ENCODE peak calls at places on chromosomes 13 and 19, in ten cellular contexts. Y is cardiac fibroblast; X is T-helper 2 cell; V is ecto neural progenitor cell; M is fibroblast of lung; U is aorta; C is AG10803; G is HL-60; L is activated naive CD8-positive, alpha-beta T cell treated with anti-CD3 and anti-CD28 coated beads, Interleukin-2, amount 50 U/mL, for 24 hours; D is endodermal cell. H is an unnamed sample.

GRCh38 chr19:47275866-47276461 is 1.3 kb downstream of the INAFM1 start:
- DNase-seq in Y (peak), X (no peak), V (no peak), M (peak), U (peak), C (peak), G (no peak), L (no peak), D (peak), H (peak)

GRCh38 chr19:55554302-55554701 is 9.0 kb upstream of the SBK3 start:
- DNase-seq in Y (no peak), X (no peak), V (no peak), M (no peak), U (no peak), C (no peak), G (no peak), L (no peak), D (no peak), H (no peak)

GRCh38 chr19:9046694-9047093 is 36.5 kb upstream of the MUC16 start:
- DNase-seq in Y (no peak), X (no peak), V (no peak), M (no peak), U (no peak), C (no peak), G (no peak), L (no peak), D (no peak), H (no peak)

GRCh38 chr13:57353831-57354230 is 186.8 kb downstream of the PRR20E start:
- DNase-seq in Y (no peak), X (no peak), V (no peak), M (no peak), U (no peak), C (no peak), G (no peak), L (no peak), D (no peak), H (no peak)

GRCh38 chr19:15421136-15421535 is 2.3 kb upstream of the AKAP8L start:
- DNase-seq in Y (no peak), X (no peak), V (no peak), M (peak), U (no peak), C (no peak), G (no peak), L (no peak), D (no peak), H (no peak)

GRCh38 chr19:42540071-42540553 is 11.8 kb upstream of the CEACAM1 start:
- DNase-seq in Y (no peak), X (no peak), V (peak), M (peak), U (peak), C (no peak), G (no peak), L (no peak), D (peak), H (no peak)

GRCh38 chr13:40963927-40964326 is 55.2 kb downstream of the ELF1 start:
- DNase-seq in Y (peak), X (no peak), V (no peak), M (peak), U (no peak), C (peak), G (no peak), L (no peak), D (no peak), H (no peak)

GRCh38 chr13:90171649-90172048 is 1175.8 kb upstream of the MIR17HG start:
- DNase-seq in Y (no peak), X (no peak), V (no peak), M (peak), U (no peak), C (peak), G (no peak), L (no peak), D (no peak), H (no peak)

GRCh38 chr19:20423381-20424207 is 142.0 kb downstream of the ZNF737 start:
- DNase-seq in Y (peak), X (no peak), V (peak), M (peak), U (peak), C (peak), G (peak), L (peak), D (peak), H (peak)

GRCh38 chr19:34308381-34309367 is 54.3 kb downstream of the GARRE1 start:
- DNase-seq in Y (peak), X (no peak), V (no peak), M (no peak), U (no peak), C (peak), G (no peak), L (no peak), D (no peak), H (no peak)

GRCh38 chr13:113670541-113670940 is 3.5 kb downstream of the GRK1 start:
- DNase-seq in Y (no peak), X (no peak), V (no peak), M (no peak), U (peak), C (no peak), G (no peak), L (no peak), D (peak), H (peak)

GRCh38 chr13:33927315-33927714 is 109.4 kb downstream of the RFC3 start:
- DNase-seq in Y (peak), X (no peak), V (no peak), M (peak), U (no peak), C (peak), G (no peak), L (no peak), D (no peak), H (peak)

GRCh38 chr13:33518442-33518841 is 232.9 kb upstream of the STARD13 start:
- DNase-seq in Y (no peak), X (no peak), V (no peak), M (no peak), U (no peak), C (no peak), G (no peak), L (no peak), D (no peak), H (no peak)

GRCh38 chr19:21698215-21698614 is 69.2 kb downstream of the ZNF100 start:
- DNase-seq in Y (peak), X (no peak), V (no peak), M (peak), U (no peak), C (peak), G (no peak), L (no peak), D (no peak), H (no peak)

GRCh38 chr13:88704600-88705275 is 1033.6 kb downstream of the SLITRK5 start:
- DNase-seq in Y (no peak), X (no peak), V (no peak), M (peak), U (no peak), C (no peak), G (no peak), L (no peak), D (no peak), H (no peak)

GRCh38 chr13:105342421-105342820 is 1193.0 kb downstream of the EFNB2 start:
- DNase-seq in Y (no peak), X (no peak), V (no peak), M (no peak), U (no peak), C (no peak), G (no peak), L (no peak), D (no peak), H (no peak)

GRCh38 chr19:33703821-33704220 is 82.1 kb downstream of the CHST8 start:
- DNase-seq in Y (no peak), X (no peak), V (no peak), M (no peak), U (peak), C (no peak), G (no peak), L (no peak), D (no peak), H (no peak)

GRCh38 chr13:50444726-50445125 is 398.8 kb downstream of the DLEU7 start:
- DNase-seq in Y (no peak), X (no peak), V (no peak), M (no peak), U (no peak), C (no peak), G (no peak), L (no peak), D (peak), H (no peak)

GRCh38 chr13:103430368-103430767 is 364.2 kb upstream of the SLC10A2 start:
- DNase-seq in Y (no peak), X (no peak), V (no peak), M (no peak), U (no peak), C (no peak), G (no peak), L (no peak), D (no peak), H (no peak)

GRCh38 chr13:25037057-25037813 is 58.7 kb upstream of the PABPC3 start:
- DNase-seq in Y (peak), X (no peak), V (peak), M (peak), U (no peak), C (peak), G (peak), L (peak), D (peak), H (no peak)

GRCh38 chr19:55340144-55340783 is 588 bp downstream of the KMT5C start:
- DNase-seq in Y (no peak), X (no peak), V (no peak), M (no peak), U (no peak), C (no peak), G (no peak), L (peak), D (peak), H (no peak)

GRCh38 chr19:40650749-40651305 is 39.6 kb downstream of the NUMBL start:
- DNase-seq in Y (peak), X (no peak), V (no peak), M (peak), U (no peak), C (peak), G (no peak), L (no peak), D (no peak), H (peak)

GRCh38 chr13:88461272-88462009 is 790.3 kb downstream of the SLITRK5 start:
- DNase-seq in Y (no peak), X (no peak), V (no peak), M (no peak), U (no peak), C (no peak), G (no peak), L (no peak), D (peak), H (no peak)

GRCh38 chr19:1561236-1561842 is 6.8 kb downstream of the MEX3D start:
- DNase-seq in Y (no peak), X (no peak), V (no peak), M (no peak), U (no peak), C (no peak), G (no peak), L (no peak), D (no peak), H (no peak)

GRCh38 chr13:24274452-24274971 is 34.9 kb upstream of the C1QTNF9 start:
- DNase-seq in Y (peak), X (no peak), V (no peak), M (peak), U (no peak), C (no peak), G (no peak), L (peak), D (peak), H (no peak)

GRCh38 chr13:79451500-79451962 is 29.4 kb upstream of the NDFIP2 start:
- DNase-seq in Y (peak), X (peak), V (peak), M (peak), U (no peak), C (peak), G (peak), L (peak), D (peak), H (no peak)